ENCODE peak calls at places on chromosomes 3 and 15, in seven cellular contexts. K is B cell, W is cardiac septum, X is Peyer's patch, Q is tibial artery, E is NCI-H1417, S is T-helper 2 cell. J is an unnamed sample.

GRCh38 chr3:64591606-64592005 is 96.2 kb downstream of the ADAMTS9 start:
- DNase-seq in K (no peak), W (no peak), X (no peak), Q (no peak), E (no peak), S (no peak), J (no peak)

GRCh38 chr3:182435860-182436259 is 357.4 kb upstream of the ATP11B start:
- DNase-seq in K (no peak), W (no peak), X (no peak), Q (no peak), E (no peak), S (no peak), J (no peak)

GRCh38 chr3:113600418-113601185 is 68.2 kb downstream of the SIDT1 start:
- DNase-seq in K (no peak), W (no peak), X (no peak), Q (no peak), E (no peak), S (no peak), J (no peak)

GRCh38 chr15:85925649-85926237 is 131.0 kb upstream of the KLHL25 start:
- DNase-seq in K (no peak), W (no peak), X (no peak), Q (no peak), E (no peak), S (no peak), J (no peak)

GRCh38 chr15:71957026-71957425 is 146.7 kb downstream of the NR2E3 start:
- DNase-seq in K (no peak), W (no peak), X (no peak), Q (no peak), E (no peak), S (no peak), J (no peak)

GRCh38 chr3:96700322-96701315 is 113.8 kb upstream of the EPHA6 start:
- DNase-seq in K (no peak), W (no peak), X (no peak), Q (no peak), E (no peak), S (no peak), J (no peak)

GRCh38 chr3:194379651-194380050 is 10.1 kb upstream of the LRRC15 start:
- DNase-seq in K (no peak), W (peak), X (peak), Q (no peak), E (no peak), S (no peak), J (no peak)

GRCh38 chr3:17140670-17141505 is 256.1 kb downstream of the PLCL2 start:
- DNase-seq in K (no peak), W (no peak), X (no peak), Q (peak), E (no peak), S (no peak), J (no peak)

GRCh38 chr3:3053974-3054373 is 56.2 kb downstream of the IL5RA start:
- DNase-seq in K (no peak), W (no peak), X (no peak), Q (no peak), E (no peak), S (no peak), J (no peak)

GRCh38 chr15:72230197-72231065 is 559 bp downstream of the PKM start:
- DNase-seq in K (peak), W (peak), X (peak), Q (peak), E (peak), S (peak), J (peak)

GRCh38 chr3:131386429-131386926 is 4.9 kb downstream of the NUDT16 start:
- DNase-seq in K (no peak), W (peak), X (peak), Q (peak), E (no peak), S (no peak), J (peak)

GRCh38 chr3:189833996-189834395 is 202.8 kb downstream of the TP63 start:
- DNase-seq in K (no peak), W (no peak), X (no peak), Q (no peak), E (no peak), S (no peak), J (peak)

GRCh38 chr3:8488436-8488835 is 13.2 kb upstream of the LMCD1 start:
- DNase-seq in K (no peak), W (no peak), X (no peak), Q (no peak), E (no peak), S (no peak), J (no peak)

GRCh38 chr3:154801729-154802128 is 278.4 kb upstream of the MME start:
- DNase-seq in K (no peak), W (no peak), X (no peak), Q (no peak), E (no peak), S (no peak), J (no peak)

GRCh38 chr15:32878342-32878741 is 160.5 kb downstream of the GREM1 start:
- DNase-seq in K (no peak), W (no peak), X (no peak), Q (no peak), E (no peak), S (no peak), J (no peak)

GRCh38 chr3:184368804-184369183 is 7.3 kb downstream of the POLR2H start:
- DNase-seq in K (no peak), W (no peak), X (no peak), Q (no peak), E (no peak), S (no peak), J (no peak)

GRCh38 chr3:52754373-52754772 is 16.4 kb downstream of the NEK4 start:
- DNase-seq in K (no peak), W (no peak), X (no peak), Q (no peak), E (no peak), S (no peak), J (no peak)

GRCh38 chr3:153038367-153038766 is 123.7 kb upstream of the RAP2B start:
- DNase-seq in K (no peak), W (no peak), X (no peak), Q (no peak), E (no peak), S (no peak), J (no peak)

J was measured in suprapubic skin.